ENCODE peak calls at places on chromosome 10, in four cellular contexts. Q is K562, M is GM12891, U is GM12878. S is an unnamed sample.

GRCh38 chr10:63819753-63820347 is 298.6 kb downstream of the REEP3 start:
- DNase-seq in Q (peak), U (no peak), M (no peak), S (no peak)

GRCh38 chr10:100728928-100729876 is 16.2 kb upstream of the PAX2 start:
- DNase-seq in U (no peak), M (no peak), Q (peak), S (peak)

GRCh38 chr10:31749981-31750850 is 178.4 kb downstream of the ARHGAP12 start:
- DNase-seq in Q (no peak), M (no peak), U (no peak), S (no peak)

GRCh38 chr10:89327803-89328441 is at the start of gene IFIT3:
- DNase-seq in U (peak), M (no peak), Q (peak), S (peak)

GRCh38 chr10:21919906-21920305 is 83.6 kb downstream of the DNAJC1 start:
- DNase-seq in M (no peak), Q (no peak), U (no peak), S (no peak)

GRCh38 chr10:78267070-78267469 is 233.4 kb downstream of the RPS24 start:
- DNase-seq in Q (no peak), M (no peak), U (no peak), S (no peak)

GRCh38 chr10:102856758-102857424 is 2.8 kb downstream of the BORCS7 start:
- DNase-seq in M (no peak), Q (peak), U (no peak), S (no peak)

GRCh38 chr10:93921338-93921737 is 27.6 kb downstream of the SLC35G1 start:
- DNase-seq in U (no peak), Q (peak), M (no peak), S (peak)

GRCh38 chr10:43387678-43388032 is 16.2 kb downstream of the FXYD4 start:
- DNase-seq in Q (no peak), U (no peak), M (no peak), S (peak)

GRCh38 chr10:43384252-43385221 is 13.1 kb downstream of the FXYD4 start:
- DNase-seq in M (no peak), U (no peak), Q (no peak), S (peak)

GRCh38 chr10:43386981-43387677 is 15.7 kb downstream of the FXYD4 start:
- DNase-seq in Q (no peak), M (no peak), U (no peak), S (peak)

GRCh38 chr10:43385412-43386004 is 14.1 kb downstream of the FXYD4 start:
- DNase-seq in U (no peak), Q (no peak), M (no peak), S (peak)

DNA sequence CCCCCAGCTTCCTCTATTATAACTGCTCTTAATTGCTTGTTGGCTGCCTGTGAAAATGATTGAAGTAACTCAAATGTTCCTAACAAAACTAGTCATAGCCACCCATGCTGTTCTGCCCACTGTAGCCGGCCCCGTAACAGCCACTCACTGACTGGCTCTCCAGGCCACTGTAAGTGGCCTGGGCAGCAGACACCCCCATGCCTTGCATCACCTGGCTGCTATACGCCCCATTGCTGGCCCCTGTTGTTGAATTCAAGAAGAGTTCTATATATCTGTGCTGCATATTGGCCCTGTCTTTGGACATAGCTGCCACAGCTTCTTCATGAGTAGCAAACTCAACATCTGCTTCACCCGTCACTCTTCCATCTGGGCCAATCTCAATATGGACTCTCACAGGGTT is 15.1 kb downstream of the FXYD4 start:
- DNase-seq in U (no peak), M (no peak), Q (no peak), S (peak)
- TF ChIP-seq SPI1 in U (no peak), M (no peak), Q (no peak), S (no peak)

GRCh38 chr10:59448616-59449015 is 86.3 kb upstream of the FAM13C start:
- DNase-seq in Q (no peak), U (no peak), M (no peak), S (no peak)
- TF ChIP-seq SPI1 in Q (no peak), U (no peak), M (no peak), S (no peak)

DNA sequence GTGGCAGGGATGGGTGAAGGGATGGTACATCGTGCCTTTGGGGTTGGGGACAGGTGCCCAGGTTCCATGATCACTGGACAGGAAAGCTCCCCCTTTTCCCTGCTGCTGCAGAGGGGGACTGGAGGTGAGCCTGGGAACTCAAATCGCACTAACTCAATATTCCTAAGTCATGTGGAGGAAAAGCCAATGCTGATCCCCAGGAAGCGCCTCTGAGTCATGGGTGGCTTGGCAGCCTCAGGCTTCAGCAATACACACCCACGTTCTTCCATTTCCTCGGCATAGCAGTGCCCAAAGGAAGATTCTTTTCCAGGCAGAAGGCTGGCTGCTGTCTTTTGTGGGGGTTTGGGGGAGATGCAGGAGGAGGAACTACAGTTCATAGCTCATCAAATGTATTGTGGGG is 165.8 kb downstream of the CCDC3 start:
- DNase-seq in U (no peak), Q (no peak), M (no peak), S (no peak)
- TF ChIP-seq SPI1 in U (no peak), Q (no peak), M (no peak), S (no peak)

GRCh38 chr10:87761892-87762291 is 56.1 kb downstream of the ATAD1 start:
- DNase-seq in U (no peak), M (no peak), Q (peak), S (no peak)
- TF ChIP-seq SPI1 in U (no peak), M (no peak), Q (no peak), S (no peak)

DNA sequence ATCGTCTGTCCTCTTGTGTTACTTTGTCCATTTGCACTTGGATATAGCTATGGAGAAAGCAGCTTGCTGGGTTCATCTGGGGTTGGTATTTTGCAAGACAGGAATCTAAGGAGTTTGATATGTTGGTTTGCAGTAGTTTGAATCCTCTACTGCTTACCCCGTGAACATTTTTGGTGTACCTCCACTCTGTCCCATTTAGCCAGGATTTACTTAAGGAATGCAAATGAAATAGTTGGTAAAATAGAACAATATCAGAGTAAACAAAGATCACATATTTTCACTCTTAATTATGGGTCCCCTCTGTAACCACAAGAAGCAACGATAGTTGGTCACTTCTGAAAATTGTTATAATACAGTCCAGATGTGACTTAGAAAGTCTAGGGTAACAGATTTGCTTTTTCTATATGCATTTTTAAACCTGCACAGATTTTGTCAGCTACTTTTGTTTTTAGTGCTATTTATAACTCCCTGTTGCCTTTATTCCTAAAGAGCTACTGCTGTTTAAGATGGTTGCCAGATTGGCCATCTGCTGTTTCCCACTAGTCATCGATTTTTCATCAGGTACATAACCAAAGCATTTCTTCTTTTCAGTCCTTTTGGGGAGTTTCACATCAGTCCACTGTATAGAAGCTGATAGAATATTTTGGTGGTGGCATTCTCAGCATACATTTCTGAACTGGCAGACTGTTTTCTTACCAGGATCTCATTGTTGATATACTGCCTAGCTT is 37.6 kb downstream of the MAPK8 start:
- DNase-seq in U (no peak), M (no peak), Q (no peak), S (no peak)
- TF ChIP-seq SPI1 in U (no peak), M (no peak), Q (no peak), S (no peak)

GRCh38 chr10:104387130-104387888 is 33.7 kb downstream of the CFAP58 start:
- DNase-seq in Q (peak), M (no peak), U (no peak), S (peak)
- TF ChIP-seq SPI1 in Q (no peak), M (no peak), U (no peak), S (no peak)

DNA sequence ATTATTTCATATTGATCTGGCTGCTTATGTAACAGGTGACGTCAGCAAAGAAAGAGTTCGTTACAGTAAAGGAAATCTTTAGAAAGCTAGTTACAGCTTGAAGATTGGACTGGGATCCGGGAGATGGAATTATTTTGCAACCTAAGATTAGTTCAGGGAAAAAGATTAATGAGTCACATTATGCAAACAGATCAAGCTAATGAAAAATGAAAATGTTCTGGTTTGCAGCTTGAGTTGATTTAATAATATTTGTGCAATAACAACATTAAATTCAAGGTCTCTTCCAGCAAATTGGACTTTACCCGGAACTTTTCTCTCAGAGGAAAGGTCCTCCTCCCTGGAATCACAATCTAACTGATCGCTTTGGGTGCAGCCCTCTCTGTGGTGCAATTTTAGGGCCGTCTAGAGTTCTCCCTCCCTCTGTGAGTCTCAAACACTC is 119.5 kb downstream of the OTUD1 start:
- DNase-seq in Q (no peak), U (no peak), M (no peak), S (no peak)
- TF ChIP-seq SPI1 in Q (no peak), U (no peak), M (no peak), S (no peak)

S was measured in HL-60.